ENCODE peak calls at places on chromosomes 3 and 15, in four cellular contexts. A is fibroblast of lung, O is GM12891, H is progenitor cell of endocrine pancreas. J is an unnamed sample.

GRCh38 chr3:114144909-114145688 is 33.8 kb downstream of the DRD3 start:
- DNase-seq in A (peak), O (no peak), H (no peak), J (no peak)

GRCh38 chr3:42830437-42831320 is 21.4 kb downstream of the ACKR2 start:
- DNase-seq in H (no peak), A (peak), O (no peak), J (no peak)

GRCh38 chr15:31279221-31280036 is 47.2 kb upstream of the KLF13 start:
- DNase-seq in A (no peak), O (no peak), H (no peak), J (no peak)

GRCh38 chr3:127035672-127036071 is 52.8 kb downstream of the PLXNA1 start:
- DNase-seq in A (peak), H (no peak), O (no peak), J (no peak)

GRCh38 chr3:107767897-107768605 is 245.3 kb downstream of the BBX start:
- DNase-seq in H (no peak), O (no peak), A (no peak), J (no peak)

GRCh38 chr3:37520802-37521350 is 340.8 kb upstream of the CTDSPL start:
- DNase-seq in A (peak), H (no peak), O (no peak), J (no peak)

GRCh38 chr3:111676177-111677021 is 81.3 kb upstream of the ZBED2 start:
- DNase-seq in H (no peak), O (no peak), A (peak), J (no peak)

GRCh38 chr15:35669457-35670045 is 123.6 kb upstream of the DPH6 start:
- DNase-seq in H (no peak), A (no peak), O (no peak), J (no peak)

J was measured in GM12892.